ENCODE peak calls at places on chromosome 19, in ten cellular contexts. W is OCI-LY7, X is cardiac muscle cell, O is tibial nerve, M is activated B cell treated with CpG ODN at 0.5 μM for 24 hours, G is cardiac fibroblast, B is PC-9, V is H9, N is endothelial cell, F is transverse colon. H is an unnamed sample.

GRCh38 chr19:2933490-2933910 is 11.3 kb downstream of the ZNF77 start:
- DNase-seq in V (no peak), W (no peak), N (no peak), M (no peak), F (no peak), B (no peak), O (no peak), G (no peak), X (no peak), H (no peak)

GRCh38 chr19:6465006-6465405 is 935 bp downstream of the CRB3 start:
- DNase-seq in V (no peak), W (no peak), X (no peak), B (no peak), N (no peak), G (no peak), O (no peak), F (peak; percentile 35), M (no peak), H (no peak)

GRCh38 chr19:32971012-32971595 is 654 bp downstream of the CEP89 start:
- DNase-seq in V (no peak), F (no peak), B (no peak), X (no peak), O (no peak), M (no peak), G (no peak), W (no peak), N (no peak), H (no peak)

GRCh38 chr19:41298327-41298964 is 11.5 kb upstream of the CCDC97 start:
- DNase-seq in W (no peak), B (no peak), V (no peak), X (peak; percentile 85), G (peak; percentile 72), M (no peak), N (peak; percentile 52), O (peak; percentile 47), F (peak; percentile 78), H (no peak)

GRCh38 chr19:49528211-49528771 is 488 bp downstream of the RCN3 start:
- DNase-seq in X (peak; percentile 74), B (no peak), F (no peak), W (no peak), M (no peak), O (no peak), G (peak; percentile 77), N (no peak), V (no peak), H (no peak)

GRCh38 chr19:23403024-23403423 is 7.8 kb upstream of the ZNF91 start:
- DNase-seq in F (no peak), X (no peak), G (no peak), O (no peak), N (no peak), M (no peak), V (no peak), B (no peak), W (no peak), H (no peak)

GRCh38 chr19:40253611-40254092 is 27.2 kb upstream of the CCNP start:
- DNase-seq in F (no peak), B (no peak), X (no peak), W (no peak), V (no peak), O (no peak), M (no peak), G (no peak), N (no peak), H (no peak)

GRCh38 chr19:8695501-8695900 is 3.1 kb downstream of the ACTL9 start:
- DNase-seq in O (no peak), W (no peak), B (no peak), F (no peak), X (no peak), G (no peak), M (no peak), N (no peak), V (no peak), H (no peak)

GRCh38 chr19:49017666-49018351 is 918 bp upstream of the LHB start:
- DNase-seq in V (peak; percentile 75), O (no peak), G (peak; percentile 41), W (peak; percentile 73), N (peak; percentile 70), B (peak; percentile 55), M (peak; percentile 70), F (peak; percentile 49), X (peak; percentile 68), H (peak; percentile 49)

GRCh38 chr19:1411255-1412191 is 4.1 kb downstream of the DAZAP1 start:
- DNase-seq in V (no peak), M (no peak), O (no peak), F (peak; percentile 30), B (no peak), G (peak; percentile 78), N (no peak), X (peak; percentile 31), W (no peak), H (no peak)

GRCh38 chr19:1416014-1416841 is 8.8 kb downstream of the DAZAP1 start:
- DNase-seq in F (no peak), O (no peak), N (no peak), G (peak; percentile 69), M (no peak), X (no peak), V (no peak), B (no peak), W (no peak), H (no peak)

GRCh38 chr19:5805465-5806132 is 732 bp downstream of the NRTN start:
- DNase-seq in M (peak; percentile 50), W (peak; percentile 80), G (peak; percentile 41), B (peak; percentile 72), F (peak; percentile 87), O (peak; percentile 22), X (peak; percentile 60), N (peak; percentile 92), V (peak; percentile 90), H (peak; percentile 94)

GRCh38 chr19:43425567-43426392 is 11.1 kb downstream of the TEX101 start:
- DNase-seq in F (peak; percentile 92), N (no peak), X (peak; percentile 30), G (peak; percentile 40), V (no peak), W (peak; percentile 7), M (no peak), B (peak; percentile 35), O (no peak), H (no peak)

GRCh38 chr19:40157059-40157458 is 34.2 kb upstream of the MAP3K10 start:
- DNase-seq in O (no peak), X (no peak), V (no peak), N (no peak), W (no peak), G (no peak), M (no peak), B (no peak), F (no peak), H (no peak)

GRCh38 chr19:14473073-14473790 is 1.9 kb downstream of the PTGER1 start:
- DNase-seq in G (no peak), N (no peak), O (no peak), F (no peak), W (no peak), V (peak; percentile 66), X (peak; percentile 39), M (no peak), B (no peak), H (no peak)

GRCh38 chr19:14471436-14472187 is 3.5 kb downstream of the PTGER1 start:
- DNase-seq in M (no peak), N (no peak), O (no peak), X (no peak), W (no peak), G (no peak), F (no peak), V (no peak), B (no peak), H (no peak)

GRCh38 chr19:14470031-14470876 is 4.9 kb downstream of the PTGER1 start:
- DNase-seq in M (no peak), V (no peak), O (no peak), W (no peak), X (no peak), G (no peak), B (no peak), F (no peak), N (no peak), H (no peak)

GRCh38 chr19:14473915-14474578 is 1.1 kb downstream of the PTGER1 start:
- DNase-seq in M (no peak), N (no peak), X (peak; percentile 38), B (no peak), W (no peak), F (peak; percentile 53), G (no peak), V (no peak), O (no peak), H (no peak)

GRCh38 chr19:14472202-14472961 is 2.8 kb downstream of the PTGER1 start:
- DNase-seq in M (peak; percentile 87), B (peak; percentile 53), W (peak; percentile 51), O (peak; percentile 68), F (peak; percentile 76), N (peak; percentile 87), V (peak; percentile 86), G (peak; percentile 67), X (peak; percentile 68), H (peak; percentile 95)
- TF ChIP-seq CTCF in M (peak; percentile 92), B (peak; percentile 94), W (peak; percentile 84), O (peak; percentile 100), F (peak; percentile 99), N (peak; percentile 98), V (peak; percentile 98), G (peak; percentile 87), X (peak; percentile 92), H (peak; percentile 99)

GRCh38 chr19:19732579-19733501 is at the start of gene ZNF14:
- DNase-seq in X (peak; percentile 95), G (peak; percentile 96), B (peak; percentile 90), V (peak; percentile 96), W (peak; percentile 98), N (peak; percentile 87), O (peak; percentile 97), M (peak; percentile 79), F (peak; percentile 95), H (peak; percentile 88)
- TF ChIP-seq CTCF in X (peak; percentile 33), G (peak; percentile 16), B (no peak), V (peak; percentile 34), W (peak; percentile 46), N (no peak), O (no peak), M (no peak), F (peak; percentile 12), H (peak; percentile 36)

DNA sequence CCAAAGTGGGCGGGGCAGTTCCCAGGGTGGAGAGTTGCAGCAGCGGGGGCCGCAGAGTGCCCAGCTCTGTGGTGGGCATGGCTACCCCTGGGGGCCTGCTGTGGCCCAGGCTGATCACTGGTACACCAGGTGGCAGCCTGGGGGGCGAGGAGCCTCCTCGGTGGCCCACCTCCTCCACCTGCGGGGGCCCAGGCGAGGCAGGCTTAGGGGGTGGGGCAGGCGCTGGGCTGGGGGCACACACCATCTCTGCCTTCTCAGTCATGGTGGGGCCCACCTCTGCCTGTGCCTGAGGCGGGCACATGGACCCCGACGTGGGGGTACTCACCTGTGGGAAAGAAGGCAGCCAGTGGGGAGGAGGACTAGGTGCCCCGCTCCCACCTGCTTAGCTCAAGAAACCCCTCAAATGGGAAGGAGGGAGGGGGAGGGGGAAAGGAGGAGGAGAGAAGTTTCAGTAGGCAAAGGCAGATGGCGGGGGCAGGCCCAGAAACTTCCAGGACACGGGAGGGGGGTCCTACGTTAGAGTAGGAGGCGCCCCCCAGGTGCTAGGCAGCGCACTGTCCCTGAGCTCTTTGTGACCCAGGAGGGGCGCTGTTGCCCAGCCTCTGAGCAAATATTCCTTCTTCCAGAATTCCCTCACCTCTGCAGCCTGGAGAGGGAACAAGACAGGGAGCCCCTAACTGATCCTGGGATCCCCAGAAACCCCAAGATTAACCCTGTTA is 1.6 kb downstream of the LYL1 start:
- DNase-seq in G (no peak), M (no peak), W (peak; percentile 37), B (no peak), X (no peak), N (no peak), F (no peak), O (no peak), V (no peak), H (no peak)
- TF ChIP-seq CTCF in G (peak; percentile 28), M (no peak), W (peak; percentile 86), B (peak; percentile 57), X (peak; percentile 29), N (peak; percentile 22), F (peak; percentile 32), O (peak; percentile 10), V (peak; percentile 62), H (peak; percentile 19)

GRCh38 chr19:11090264-11091032 is 1.2 kb downstream of the LDLR start:
- DNase-seq in M (peak; percentile 71), X (peak; percentile 98), O (peak; percentile 97), N (peak; percentile 93), V (peak; percentile 98), B (peak; percentile 96), G (peak; percentile 94), F (peak; percentile 99), W (peak; percentile 98), H (peak; percentile 89)
- TF ChIP-seq CTCF in M (no peak), X (no peak), O (peak; percentile 5), N (no peak), V (no peak), B (no peak), G (no peak), F (no peak), W (peak; percentile 48), H (no peak)

H was measured in neural crest cell.